ENCODE peak calls at places on chromosomes 3 and 15, in ten cellular contexts. I, M, C, E, X, P, J, Q, Y and N are unnamed samples.

GRCh38 chr3:105427332-105427731 is 60.6 kb downstream of the ALCAM start:
- DNase-seq in I (no peak), M (no peak), C (no peak), E (no peak), X (no peak), P (no peak), J (no peak), Q (no peak), Y (no peak), N (no peak)

GRCh38 chr15:68584704-68585573 is 6.1 kb downstream of the CORO2B start:
- DNase-seq in I (no peak), M (no peak), C (no peak), E (no peak), X (no peak), P (no peak), J (no peak), Q (no peak), Y (no peak), N (no peak)

GRCh38 chr3:8505621-8506020 is 4.0 kb downstream of the LMCD1 start:
- DNase-seq in I (no peak), M (no peak), C (no peak), E (no peak), X (no peak), P (no peak), J (no peak), Q (no peak), Y (no peak), N (no peak)

GRCh38 chr3:16841354-16841753 is 43.4 kb upstream of the PLCL2 start:
- DNase-seq in I (no peak), M (no peak), C (no peak), E (no peak), X (no peak), P (no peak), J (no peak), Q (no peak), Y (no peak), N (no peak)

GRCh38 chr15:96316953-96317629 is 13.4 kb upstream of the NR2F2 start:
- DNase-seq in I (no peak), M (no peak), C (no peak), E (no peak), X (no peak), P (no peak), J (no peak), Q (no peak), Y (no peak), N (no peak)

GRCh38 chr15:83210619-83211018 is 3.0 kb upstream of the HDGFL3 start:
- DNase-seq in I (no peak), M (peak), C (no peak), E (no peak), X (no peak), P (no peak), J (no peak), Q (no peak), Y (no peak), N (no peak)

GRCh38 chr3:42701371-42702065 is 1.1 kb downstream of the HHATL start:
- DNase-seq in I (peak), M (peak), C (peak), E (peak), X (no peak), P (peak), J (no peak), Q (peak), Y (peak), N (peak)

GRCh38 chr3:50333744-50334328 is 5.8 kb upstream of the TUSC2 start:
- DNase-seq in I (no peak), M (no peak), C (peak), E (no peak), X (no peak), P (no peak), J (peak), Q (no peak), Y (no peak), N (no peak)

GRCh38 chr3:53597136-53597915 is 102.9 kb downstream of the CACNA1D start:
- DNase-seq in I (no peak), M (no peak), C (no peak), E (no peak), X (no peak), P (no peak), J (no peak), Q (no peak), Y (no peak), N (no peak)

GRCh38 chr3:63631670-63632069 is 20.8 kb upstream of the SNTN start:
- DNase-seq in I (no peak), M (no peak), C (no peak), E (no peak), X (no peak), P (no peak), J (no peak), Q (no peak), Y (no peak), N (no peak)

GRCh38 chr15:82532383-82532990 is 7.8 kb downstream of the RPS17 start:
- DNase-seq in I (no peak), M (no peak), C (no peak), E (no peak), X (no peak), P (peak), J (no peak), Q (no peak), Y (no peak), N (peak)

GRCh38 chr3:120599211-120599610 is 3.1 kb downstream of the NDUFB4 start:
- DNase-seq in I (no peak), M (no peak), C (no peak), E (no peak), X (no peak), P (no peak), J (no peak), Q (no peak), Y (no peak), N (no peak)

GRCh38 chr3:65595222-65595996 is 443.3 kb downstream of the MAGI1 start:
- DNase-seq in I (no peak), M (no peak), C (no peak), E (no peak), X (no peak), P (no peak), J (no peak), Q (no peak), Y (no peak), N (no peak)

GRCh38 chr3:123635220-123635619 is 50.4 kb upstream of the HACD2 start:
- DNase-seq in I (no peak), M (no peak), C (no peak), E (no peak), X (no peak), P (no peak), J (peak), Q (no peak), Y (no peak), N (no peak)

GRCh38 chr15:68550498-68551295 is 28.1 kb upstream of the CORO2B start:
- DNase-seq in I (peak), M (peak), C (peak), E (peak), X (no peak), P (peak), J (peak), Q (peak), Y (peak), N (peak)

GRCh38 chr3:139218046-139218445 is 125.8 kb upstream of the MRPS22 start:
- DNase-seq in I (no peak), M (no peak), C (no peak), E (no peak), X (no peak), P (no peak), J (no peak), Q (no peak), Y (no peak), N (no peak)

GRCh38 chr3:66655119-66655518 is 154.3 kb upstream of the LRIG1 start:
- DNase-seq in I (no peak), M (no peak), C (no peak), E (no peak), X (no peak), P (no peak), J (no peak), Q (no peak), Y (no peak), N (no peak)